ENCODE peak calls at places on chromosomes 13 and 19, in seven cellular contexts. O is heart left ventricle, E is NB4, K is uterus, Y is ovary, Q is lower leg skin, A is Peyer's patch. P is an unnamed sample.

GRCh38 chr13:30616927-30617314 is 799 bp upstream of the USPL1 start:
- DNase-seq in O (peak; percentile 61), E (peak; percentile 90), K (peak; percentile 64), Y (no peak), Q (peak; percentile 92), A (peak; percentile 78), P (peak; percentile 7)

GRCh38 chr19:46812898-46813569 is 24.6 kb upstream of the SLC1A5 start:
- DNase-seq in O (no peak), E (no peak), K (peak; percentile 32), Y (peak; percentile 58), Q (no peak), A (no peak), P (no peak)

GRCh38 chr13:50866817-50867640 is 23.5 kb upstream of the DLEU7 start:
- DNase-seq in O (no peak), E (no peak), K (no peak), Y (no peak), Q (no peak), A (no peak), P (no peak)

GRCh38 chr19:2519482-2519881 is 43.6 kb downstream of the GADD45B start:
- DNase-seq in O (no peak), E (no peak), K (no peak), Y (no peak), Q (no peak), A (no peak), P (no peak)

GRCh38 chr19:4957981-4958380 is 10.9 kb upstream of the KDM4B start:
- DNase-seq in O (no peak), E (no peak), K (no peak), Y (no peak), Q (no peak), A (no peak), P (no peak)

GRCh38 chr13:41577437-41577836 is 120.1 kb downstream of the RGCC start:
- DNase-seq in O (no peak), E (no peak), K (peak; percentile 45), Y (no peak), Q (peak; percentile 90), A (no peak), P (no peak)

GRCh38 chr13:80339841-80340642 is 884 bp downstream of the SPRY2 start:
- DNase-seq in O (peak; percentile 83), E (peak; percentile 77), K (peak; percentile 43), Y (peak; percentile 66), Q (peak; percentile 89), A (peak; percentile 21), P (peak; percentile 23)

GRCh38 chr13:61128850-61129645 is 286.6 kb downstream of the PCDH20 start:
- DNase-seq in O (no peak), E (no peak), K (no peak), Y (no peak), Q (no peak), A (no peak), P (no peak)

GRCh38 chr19:13029893-13030292 is 34.6 kb downstream of the NFIX start:
- DNase-seq in O (no peak), E (peak; percentile 31), K (no peak), Y (no peak), Q (no peak), A (no peak), P (no peak)

GRCh38 chr13:48738261-48738755 is 84.6 kb downstream of the CYSLTR2 start:
- DNase-seq in O (no peak), E (no peak), K (no peak), Y (no peak), Q (no peak), A (no peak), P (no peak)

GRCh38 chr13:39129253-39129652 is 91.0 kb downstream of the NHLRC3 start:
- DNase-seq in O (no peak), E (no peak), K (no peak), Y (no peak), Q (no peak), A (no peak), P (no peak)

GRCh38 chr19:16367269-16367683 is 42.6 kb downstream of the KLF2 start:
- DNase-seq in O (no peak), E (peak; percentile 88), K (no peak), Y (peak; percentile 23), Q (no peak), A (peak; percentile 78), P (no peak)

GRCh38 chr13:40613192-40613818 is 53.1 kb downstream of the FOXO1 start:
- DNase-seq in O (no peak), E (peak; percentile 12), K (peak; percentile 41), Y (no peak), Q (no peak), A (peak; percentile 67), P (no peak)

GRCh38 chr19:12938536-12939291 is at the start of gene CALR:
- DNase-seq in O (no peak), E (peak; percentile 67), K (no peak), Y (no peak), Q (peak; percentile 91), A (peak; percentile 35), P (no peak)

GRCh38 chr13:20303636-20304035 is 71.5 kb upstream of the GJB6 start:
- DNase-seq in O (no peak), E (no peak), K (no peak), Y (no peak), Q (no peak), A (no peak), P (no peak)

GRCh38 chr19:45455707-45456499 is 11.9 kb upstream of the FOSB start:
- DNase-seq in O (peak; percentile 90), E (peak; percentile 92), K (peak; percentile 94), Y (peak; percentile 95), Q (peak; percentile 98), A (peak; percentile 48), P (peak; percentile 77)
- TF ChIP-seq POLR2A in O (peak; percentile 24), E (no peak), K (no peak), Y (no peak), Q (no peak), A (peak; percentile 19), P (no peak)

GRCh38 chr13:114130131-114130707 is 2.2 kb downstream of the RASA3 start:
- DNase-seq in O (no peak), E (no peak), K (no peak), Y (no peak), Q (no peak), A (no peak), P (no peak)

GRCh38 chr13:114129649-114130062 is 2.8 kb downstream of the RASA3 start:
- DNase-seq in O (no peak), E (peak; percentile 78), K (no peak), Y (no peak), Q (no peak), A (no peak), P (no peak)

GRCh38 chr13:114128348-114128623 is 4.1 kb downstream of the RASA3 start:
- DNase-seq in O (no peak), E (no peak), K (no peak), Y (no peak), Q (no peak), A (no peak), P (no peak)

GRCh38 chr13:114127473-114128347 is 4.7 kb downstream of the RASA3 start:
- DNase-seq in O (no peak), E (no peak), K (no peak), Y (no peak), Q (no peak), A (no peak), P (no peak)

GRCh38 chr13:114128624-114129522 is 3.5 kb downstream of the RASA3 start:
- DNase-seq in O (peak; percentile 91), E (peak; percentile 96), K (peak; percentile 65), Y (peak; percentile 60), Q (peak; percentile 94), A (peak; percentile 90), P (peak; percentile 98)
- TF ChIP-seq POLR2A in O (peak; percentile 24), E (peak; percentile 20), K (no peak), Y (no peak), Q (no peak), A (peak; percentile 12), P (no peak)

GRCh38 chr19:38640368-38640767 is 7.1 kb upstream of the ACTN4 start:
- DNase-seq in O (no peak), E (no peak), K (no peak), Y (no peak), Q (no peak), A (no peak), P (no peak)

GRCh38 chr19:38639679-38640078 is 7.8 kb upstream of the ACTN4 start:
- DNase-seq in O (no peak), E (no peak), K (no peak), Y (no peak), Q (no peak), A (no peak), P (no peak)

GRCh38 chr19:38634757-38635482 is 12.5 kb upstream of the ACTN4 start:
- DNase-seq in O (peak; percentile 87), E (peak; percentile 59), K (peak; percentile 81), Y (peak; percentile 87), Q (peak; percentile 95), A (peak; percentile 74), P (no peak)

GRCh38 chr19:38635483-38636399 is 11.7 kb upstream of the ACTN4 start:
- DNase-seq in O (no peak), E (no peak), K (no peak), Y (no peak), Q (no peak), A (no peak), P (no peak)

GRCh38 chr19:38638461-38638860 is 9.0 kb upstream of the ACTN4 start:
- DNase-seq in O (no peak), E (no peak), K (no peak), Y (no peak), Q (no peak), A (no peak), P (no peak)
- TF ChIP-seq POLR2A in O (no peak), E (no peak), K (no peak), Y (no peak), Q (no peak), A (no peak), P (no peak)

GRCh38 chr19:14494910-14495677 is 833 bp downstream of the GIPC1 start:
- DNase-seq in O (no peak), E (no peak), K (no peak), Y (no peak), Q (no peak), A (no peak), P (no peak)

GRCh38 chr19:14495678-14496028 is 274 bp downstream of the GIPC1 start:
- DNase-seq in O (no peak), E (no peak), K (no peak), Y (no peak), Q (no peak), A (no peak), P (no peak)

GRCh38 chr19:14496849-14497346 is 971 bp upstream of the GIPC1 start:
- DNase-seq in O (no peak), E (no peak), K (no peak), Y (no peak), Q (no peak), A (no peak), P (no peak)

GRCh38 chr19:14497347-14497921 is 1.5 kb upstream of the GIPC1 start:
- DNase-seq in O (no peak), E (no peak), K (no peak), Y (no peak), Q (no peak), A (no peak), P (no peak)

DNA sequence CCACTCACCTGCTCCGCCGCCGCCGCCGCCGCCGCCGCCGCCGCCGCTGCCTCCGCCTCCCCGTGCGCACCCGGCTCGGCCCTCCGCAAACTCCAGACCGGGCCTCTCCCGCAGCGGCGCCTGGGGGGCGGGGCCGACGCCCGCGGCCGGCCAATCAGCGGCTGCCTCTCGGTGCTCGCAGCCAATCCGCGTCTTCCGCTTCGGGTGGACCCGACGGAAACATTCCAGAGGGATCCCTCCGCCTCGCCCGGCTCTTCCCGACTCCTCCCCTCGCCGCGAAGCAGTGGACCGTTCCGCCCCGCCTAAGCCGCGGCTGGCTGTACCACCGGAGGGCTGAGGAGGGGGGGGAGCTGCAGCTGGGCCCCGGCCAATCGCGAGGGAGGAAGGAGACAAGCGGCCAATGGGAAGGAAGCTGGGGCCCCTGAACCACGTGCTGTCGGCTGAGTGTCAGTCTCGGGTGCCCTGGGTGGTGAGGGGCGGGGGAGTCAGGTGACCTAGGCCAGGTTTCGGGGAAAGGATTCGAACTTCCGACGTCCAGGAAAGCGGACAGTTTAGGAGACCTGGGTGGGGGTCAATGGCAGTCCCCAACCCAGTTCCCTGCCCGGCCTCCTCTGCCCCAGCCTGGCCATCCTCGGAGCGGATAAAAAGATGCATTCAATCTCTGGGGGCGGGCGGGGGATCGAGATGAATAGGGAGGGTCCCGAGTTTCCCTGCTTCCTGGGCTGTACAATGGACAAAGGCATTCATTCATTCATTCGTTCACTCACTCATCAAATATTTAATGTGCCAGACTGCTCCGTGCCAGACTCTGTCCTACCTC is at the start of gene GIPC1:
- DNase-seq in O (peak; percentile 98), E (peak; percentile 88), K (peak; percentile 98), Y (peak; percentile 98), Q (peak; percentile 99), A (peak; percentile 77), P (peak; percentile 97)
- TF ChIP-seq POLR2A in O (peak; percentile 53), E (no peak), K (peak; percentile 68), Y (peak; percentile 4), Q (no peak), A (no peak), P (peak; percentile 6)